ENCODE peak calls at places on chromosome 6, in ten cellular contexts. N, D, G, B, H, U, C, Q, X and I are unnamed samples.

GRCh38 chr6:107744927-107745326 is 79.2 kb downstream of the SCML4 start:
- DNase-seq in B (no peak), U (no peak), H (no peak), N (no peak), X (no peak), G (no peak), Q (no peak), D (no peak), C (no peak), I (no peak)

GRCh38 chr6:78908621-78909020 is 41.3 kb downstream of the IRAK1BP1 start:
- DNase-seq in H (no peak), B (no peak), G (no peak), Q (no peak), D (no peak), U (no peak), X (no peak), C (no peak), N (no peak), I (no peak)

GRCh38 chr6:132818404-132819359 is 4.3 kb downstream of the RPS12 start:
- DNase-seq in Q (no peak), U (no peak), H (no peak), D (no peak), B (no peak), X (no peak), C (no peak), G (no peak), N (no peak), I (no peak)

GRCh38 chr6:4936681-4937041 is 67.2 kb downstream of the RPP40 start:
- DNase-seq in B (peak; percentile 70), D (no peak), H (no peak), C (no peak), N (no peak), G (peak; percentile 13), Q (no peak), U (peak; percentile 44), X (no peak), I (no peak)

GRCh38 chr6:105675715-105676397 is 273.0 kb upstream of the PREP start:
- DNase-seq in D (no peak), X (no peak), C (no peak), Q (no peak), G (no peak), B (peak; percentile 12), U (peak; percentile 37), H (no peak), N (no peak), I (no peak)

GRCh38 chr6:47489995-47490394 is 12.4 kb downstream of the CD2AP start:
- DNase-seq in Q (no peak), N (no peak), C (no peak), G (no peak), D (no peak), U (no peak), H (no peak), X (no peak), B (no peak), I (no peak)

GRCh38 chr6:13302291-13302690 is 26.0 kb downstream of the TBC1D7 start:
- DNase-seq in N (no peak), G (no peak), B (no peak), X (no peak), U (no peak), C (no peak), H (no peak), Q (no peak), D (no peak), I (no peak)

GRCh38 chr6:12208190-12208589 is 82.0 kb upstream of the EDN1 start:
- DNase-seq in X (no peak), B (no peak), Q (no peak), G (peak; percentile 17), U (no peak), H (peak; percentile 20), N (peak; percentile 64), C (peak; percentile 86), D (no peak), I (no peak)

GRCh38 chr6:23414204-23414501 is 711.9 kb upstream of the NRSN1 start:
- DNase-seq in Q (no peak), D (no peak), N (no peak), X (no peak), U (peak; percentile 74), C (no peak), G (no peak), B (peak; percentile 53), H (no peak), I (no peak)

GRCh38 chr6:168452685-168453377 is 11.8 kb downstream of the SMOC2 start:
- DNase-seq in U (no peak), X (no peak), D (no peak), Q (no peak), H (no peak), N (peak; percentile 78), G (no peak), B (no peak), C (no peak), I (no peak)

GRCh38 chr6:40831381-40831780 is 207.6 kb downstream of the UNC5CL start:
- DNase-seq in N (no peak), Q (no peak), B (no peak), X (no peak), U (no peak), H (no peak), C (no peak), G (no peak), D (no peak), I (no peak)

GRCh38 chr6:89048286-89048923 is 32.1 kb upstream of the PNRC1 start:
- DNase-seq in G (no peak), N (no peak), B (no peak), H (no peak), X (no peak), D (no peak), U (no peak), C (no peak), Q (no peak), I (no peak)

GRCh38 chr6:129749749-129750120 is 39.8 kb upstream of the ARHGAP18 start:
- DNase-seq in G (peak; percentile 22), X (no peak), D (no peak), N (no peak), C (no peak), Q (no peak), B (no peak), U (no peak), H (no peak), I (no peak)

DNA sequence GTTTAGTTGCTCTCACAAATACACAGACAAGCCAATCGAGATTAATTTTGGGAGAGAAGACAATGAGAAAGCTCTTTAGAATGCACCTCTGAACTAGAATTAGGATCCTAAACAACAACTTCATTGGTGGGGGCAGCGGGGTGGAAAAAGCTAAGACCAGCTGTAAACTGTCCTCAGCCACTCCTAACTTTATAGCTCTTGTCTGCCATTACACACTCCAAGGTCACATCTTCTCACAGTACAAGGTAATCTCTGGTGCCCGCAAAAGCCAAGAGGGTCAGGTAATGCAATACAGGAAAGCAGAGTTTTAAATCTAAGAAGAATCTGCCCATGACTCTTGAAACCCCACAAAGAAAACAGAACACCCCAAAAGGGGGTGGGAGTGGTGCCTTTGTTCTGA is 17.8 kb upstream of the IL22RA2 start:
- DNase-seq in N (no peak), G (no peak), H (no peak), X (no peak), B (no peak), C (no peak), D (no peak), U (no peak), Q (no peak), I (no peak)
- H3K9me3 ChIP-seq in N (no peaks in the 10 kb centered on the region), G (no peaks in the 10 kb centered on the region), H (no peaks in the 10 kb centered on the region), X (no peaks in the 10 kb centered on the region), B (peaks cover 8% of the 10 kb centered on the region), C (peaks cover 37% of the 10 kb centered on the region), D (peaks cover 24% of the 10 kb centered on the region), U (peaks cover 4% of the 10 kb centered on the region), Q (no peaks in the 10 kb centered on the region), I (peaks cover 2% of the 10 kb centered on the region)

DNA sequence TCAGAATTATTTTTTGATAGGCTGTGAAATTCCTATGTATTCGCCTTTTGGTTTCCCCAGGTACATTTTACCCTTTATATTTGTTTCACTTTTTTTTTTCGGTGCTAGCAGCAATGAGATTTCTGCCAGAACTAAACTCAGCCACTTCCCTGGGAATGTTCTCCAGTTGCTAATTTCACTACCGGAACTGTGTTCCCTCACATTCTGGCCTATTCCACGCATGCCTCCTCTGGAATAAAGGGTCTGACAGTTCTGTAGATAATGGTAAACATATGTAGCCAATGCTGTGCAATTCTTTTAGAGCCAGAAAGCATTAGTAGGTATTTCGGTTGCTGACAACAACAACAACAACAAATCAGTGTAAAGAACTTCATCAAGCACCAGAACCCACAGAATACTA is 96.1 kb upstream of the TBX18 start:
- DNase-seq in D (no peak), N (no peak), Q (no peak), X (no peak), B (no peak), H (no peak), C (no peak), G (no peak), U (no peak), I (no peak)
- H3K9me3 ChIP-seq in D (no peaks in the 10 kb centered on the region), N (no peaks in the 10 kb centered on the region), Q (no peaks in the 10 kb centered on the region), X (no peaks in the 10 kb centered on the region), B (no peaks in the 10 kb centered on the region), H (no peaks in the 10 kb centered on the region), C (no peaks in the 10 kb centered on the region), G (no peaks in the 10 kb centered on the region), U (no peaks in the 10 kb centered on the region), I (no peaks in the 10 kb centered on the region)

GRCh38 chr6:125285936-125286335 is 15.8 kb downstream of the HDDC2 start:
- DNase-seq in C (no peak), U (no peak), Q (no peak), G (no peak), X (no peak), N (no peak), D (no peak), H (no peak), B (no peak), I (no peak)

GRCh38 chr6:125285353-125285752 is 16.4 kb downstream of the HDDC2 start:
- DNase-seq in X (no peak), C (no peak), H (no peak), U (no peak), N (no peak), Q (no peak), B (no peak), D (no peak), G (no peak), I (no peak)

GRCh38 chr6:125293587-125293986 is 8.2 kb downstream of the HDDC2 start:
- DNase-seq in Q (no peak), X (no peak), G (no peak), H (no peak), D (no peak), N (no peak), U (no peak), C (no peak), B (no peak), I (no peak)

DNA sequence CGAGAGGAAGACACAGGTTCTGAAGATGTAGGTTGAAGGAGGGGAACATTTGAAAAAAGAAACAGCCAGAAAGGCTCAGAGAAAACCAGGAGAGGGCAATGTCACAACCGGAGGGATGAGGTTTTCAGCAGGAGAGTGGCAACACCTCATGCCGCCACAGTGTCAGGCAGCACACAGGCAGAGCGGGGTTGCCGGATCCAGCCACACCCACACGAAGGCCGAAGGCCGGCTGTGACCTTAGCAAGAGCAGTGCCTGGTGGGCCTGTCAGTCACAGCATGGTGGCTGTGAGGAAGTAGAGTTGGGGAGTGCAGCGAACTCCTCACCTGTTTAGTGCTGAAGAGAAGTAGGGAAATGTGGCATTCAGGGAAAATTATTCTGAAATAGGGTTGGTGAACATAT is 14.0 kb downstream of the HDDC2 start:
- DNase-seq in N (no peak), H (no peak), Q (no peak), X (no peak), U (no peak), D (peak; percentile 41), C (no peak), B (no peak), G (no peak), I (no peak)
- H3K9me3 ChIP-seq in N (no peaks in the 10 kb centered on the region), H (no peaks in the 10 kb centered on the region), Q (no peaks in the 10 kb centered on the region), X (no peaks in the 10 kb centered on the region), U (peaks cover 3% of the 10 kb centered on the region), D (no peaks in the 10 kb centered on the region), C (peaks cover 16% of the 10 kb centered on the region), B (peaks cover 7% of the 10 kb centered on the region), G (no peaks in the 10 kb centered on the region), I (no peaks in the 10 kb centered on the region)

GRCh38 chr6:70423189-70424133 is 10.2 kb downstream of the FAM135A start:
- DNase-seq in B (no peak), D (no peak), Q (no peak), C (no peak), U (no peak), G (no peak), X (no peak), N (no peak), H (no peak), I (no peak)
- H3K9me3 ChIP-seq in B (no peaks in the 10 kb centered on the region), D (no peaks in the 10 kb centered on the region), Q (no peaks in the 10 kb centered on the region), C (no peaks in the 10 kb centered on the region), U (no peaks in the 10 kb centered on the region), G (no peaks in the 10 kb centered on the region), X (no peaks in the 10 kb centered on the region), N (no peaks in the 10 kb centered on the region), H (no peaks in the 10 kb centered on the region), I (no peaks in the 10 kb centered on the region)